ENCODE peak calls at places on chromosomes 16 and 17, in four cellular contexts. Z is A549, I is right cardiac atrium, E is lung. W is an unnamed sample. For H3K4me1, the result is how much of the 10 kb centered on the place peaks cover.

GRCh38 chr16:12539185-12539929 is 264.3 kb downstream of the CPPED1 start:
- DNase-seq in Z (no peak), I (no peak), E (no peak), W (no peak)

GRCh38 chr17:51555153-51555552 is 294.8 kb downstream of the UTP18 start:
- DNase-seq in Z (no peak), I (no peak), E (no peak), W (no peak)

GRCh38 chr17:69551212-69552010 is 136.9 kb downstream of the MAP2K6 start:
- DNase-seq in Z (no peak), I (no peak), E (no peak), W (no peak)

GRCh38 chr16:78184554-78185183 is 85.2 kb downstream of the WWOX start:
- DNase-seq in Z (no peak), I (no peak), E (no peak), W (no peak)

GRCh38 chr17:7336240-7337175 is at the start of gene ACAP1:
- DNase-seq in Z (no peak), I (peak), E (no peak), W (no peak)

GRCh38 chr16:57609541-57610401 is 18.7 kb upstream of the ADGRG1 start:
- DNase-seq in Z (no peak), I (peak), E (no peak), W (no peak)

GRCh38 chr17:49203796-49204195 is 6.6 kb downstream of the GNGT2 start:
- DNase-seq in Z (no peak), I (no peak), E (no peak), W (no peak)

GRCh38 chr16:8716592-8716991 is 42.2 kb downstream of the ABAT start:
- DNase-seq in Z (no peak), I (no peak), E (no peak), W (no peak)

GRCh38 chr17:4585203-4585939 is 1.0 kb downstream of the SMTNL2 start:
- DNase-seq in Z (no peak), I (peak), E (no peak), W (no peak)

GRCh38 chr16:10988879-10989278 is 44.5 kb downstream of the CLEC16A start:
- DNase-seq in Z (no peak), I (no peak), E (no peak), W (no peak)

GRCh38 chr17:80751460-80752368 is 207.1 kb downstream of the RPTOR start:
- DNase-seq in Z (no peak), I (no peak), E (no peak), W (no peak)

GRCh38 chr17:51627776-51628175 is 367.4 kb downstream of the UTP18 start:
- DNase-seq in Z (no peak), I (no peak), E (no peak), W (no peak)

DNA sequence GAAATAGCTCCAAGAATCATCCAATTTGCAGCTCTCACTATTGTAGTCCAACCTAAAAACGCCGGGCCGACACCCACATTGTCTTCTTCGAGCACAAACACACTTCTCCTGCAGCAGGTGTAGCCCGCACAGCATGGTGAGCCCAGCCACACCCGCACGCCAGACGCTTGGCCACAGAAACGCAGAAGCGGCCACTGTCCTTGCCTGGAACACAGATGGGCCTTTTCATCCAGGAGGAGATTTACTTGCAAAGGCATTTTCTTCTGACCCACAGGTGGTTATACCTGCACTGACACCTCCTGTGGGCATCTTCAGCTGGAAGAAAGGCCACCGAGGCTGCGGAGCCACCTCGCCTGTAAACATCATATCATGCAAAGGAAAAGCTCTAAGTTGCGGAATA is 98.4 kb downstream of the ADCY9 start:
- DNase-seq in Z (no peak), I (no peak), E (no peak), W (no peak)
- H3K4me1 ChIP-seq in Z (half or more), I (under half), E (under half), W (under half)

GRCh38 chr16:84138824-84139627 is 6.0 kb downstream of the HSDL1 start:
- DNase-seq in Z (no peak), I (no peak), E (peak), W (peak)

GRCh38 chr16:84137769-84138357 is 7.1 kb downstream of the HSDL1 start:
- DNase-seq in Z (no peak), I (no peak), E (no peak), W (no peak)

GRCh38 chr16:84138500-84138823 is 6.5 kb downstream of the HSDL1 start:
- DNase-seq in Z (no peak), I (no peak), E (no peak), W (no peak)

GRCh38 chr16:84136331-84137125 is 8.4 kb downstream of the HSDL1 start:
- DNase-seq in Z (no peak), I (no peak), E (no peak), W (no peak)

GRCh38 chr16:84137287-84137686 is 7.7 kb downstream of the HSDL1 start:
- DNase-seq in Z (no peak), I (no peak), E (no peak), W (no peak)
- H3K4me1 ChIP-seq in Z (under half), I (under half), E (under half), W (under half)

DNA sequence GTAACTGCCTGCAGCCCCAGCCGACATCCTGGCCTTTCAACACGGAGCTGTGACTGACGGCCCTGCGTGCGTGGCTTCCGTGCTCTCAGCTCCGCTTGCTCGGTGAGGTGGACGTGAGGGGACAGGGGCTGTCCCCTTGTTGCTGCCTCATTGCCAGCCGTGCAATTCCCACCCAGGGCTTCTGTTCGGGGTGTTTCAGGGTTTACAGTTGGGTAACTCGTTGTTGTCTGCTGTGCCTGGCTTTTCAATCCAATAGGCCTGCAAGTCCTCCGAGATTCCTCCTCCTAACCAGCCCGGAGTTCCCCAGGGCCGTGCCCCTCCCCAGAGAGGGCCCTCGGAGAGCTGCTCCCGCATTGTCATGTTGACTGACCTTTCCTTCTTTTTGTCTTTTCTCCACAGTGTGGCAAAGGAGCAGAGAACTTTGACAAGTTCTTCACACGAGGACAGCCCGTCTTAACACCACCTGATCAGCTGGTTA is 31.4 kb upstream of the CACNG5 start:
- DNase-seq in Z (no peak), I (no peak), E (no peak), W (no peak)
- H3K4me1 ChIP-seq in Z (under half), I (under half), E (under half), W (under half)

DNA sequence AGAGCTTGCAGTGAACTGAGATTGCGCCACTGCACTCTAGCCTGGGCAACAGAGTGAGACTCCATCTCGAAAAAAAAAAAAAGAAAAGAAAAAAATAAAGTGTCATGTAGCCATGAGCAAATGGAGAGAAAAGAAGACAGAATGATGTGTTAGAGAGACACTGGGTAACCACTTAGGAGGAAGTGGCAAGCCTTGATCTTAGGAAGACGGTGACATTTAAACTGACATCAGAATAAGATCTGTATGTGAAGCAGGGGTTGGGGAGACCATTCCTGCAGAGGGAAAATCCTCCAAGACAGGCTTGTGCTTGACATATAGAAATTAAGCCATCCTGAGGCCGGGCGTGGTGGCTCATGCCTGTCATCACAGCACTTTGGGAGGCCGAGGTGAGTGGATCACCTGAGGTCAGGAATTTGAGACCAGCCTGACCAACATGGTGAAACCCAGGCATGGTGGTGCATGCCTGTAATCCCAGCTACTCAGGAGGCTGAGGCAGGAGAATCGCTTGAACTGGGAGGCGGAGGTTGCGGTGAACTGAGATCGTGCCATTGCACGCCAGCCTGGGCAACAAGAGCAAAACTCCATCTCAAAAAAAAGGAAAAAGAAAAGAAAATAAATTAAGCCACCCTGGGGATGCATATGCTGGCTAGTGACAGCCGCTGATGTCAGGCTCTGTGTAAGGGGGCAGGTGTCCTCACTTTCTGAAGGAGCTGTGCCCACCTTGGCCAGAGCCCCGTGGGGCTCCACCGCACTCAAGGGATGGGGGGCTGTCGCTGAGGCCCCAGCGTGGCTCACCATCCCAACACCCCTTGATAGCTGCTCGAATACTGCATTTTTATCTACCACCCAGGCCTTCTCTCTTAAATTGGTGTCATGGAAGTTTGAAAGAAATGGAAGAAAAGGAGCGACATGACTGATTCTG is 13.1 kb upstream of the CYB5B start:
- DNase-seq in Z (no peak), I (no peak), E (no peak), W (no peak)
- H3K4me1 ChIP-seq in Z (half or more), I (under half), E (under half), W (under half)